ENCODE peak calls at places on chromosomes 4 and X, in five cellular contexts. C is endodermal cell, O is IMR-90, F is astrocyte of the spinal cord, H is tibial artery. I is an unnamed sample.

GRCh38 chr4:138199568-138200235 is 42.4 kb downstream of the SLC7A11 start:
- DNase-seq in C (no peak), O (peak), F (peak), H (no peak), I (peak)

GRCh38 chrX:2751291-2751690 is 549 bp upstream of the XG start:
- DNase-seq in C (no peak), O (peak), F (no peak), H (no peak), I (no peak)

GRCh38 chr4:88803600-88804096 is 106.0 kb upstream of the NAP1L5 start:
- DNase-seq in C (no peak), O (peak), F (peak), H (peak), I (peak)

GRCh38 chr4:11881364-11881763 is 452.7 kb upstream of the HS3ST1 start:
- DNase-seq in C (no peak), O (no peak), F (no peak), H (no peak), I (no peak)

GRCh38 chr4:101086801-101087586 is 260.3 kb downstream of the PPP3CA start:
- DNase-seq in C (peak), O (no peak), F (no peak), H (no peak), I (no peak)

GRCh38 chr4:122874194-122874593 is 47.6 kb downstream of the FGF2 start:
- DNase-seq in C (no peak), O (peak), F (peak), H (no peak), I (peak)

GRCh38 chr4:84750260-84750955 is 167.5 kb downstream of the CDS1 start:
- DNase-seq in C (no peak), O (peak), F (peak), H (no peak), I (peak)

GRCh38 chrX:68498044-68498507 is 775 bp upstream of the YIPF6 start:
- DNase-seq in C (no peak), O (no peak), F (peak), H (no peak), I (no peak)

GRCh38 chr4:53199356-53199755 is 166.5 kb downstream of the SCFD2 start:
- DNase-seq in C (no peak), O (no peak), F (no peak), H (no peak), I (no peak)

GRCh38 chr4:7510066-7510465 is 75.3 kb upstream of the PSAPL1 start:
- DNase-seq in C (no peak), O (no peak), F (no peak), H (no peak), I (no peak)

GRCh38 chr4:151859646-151860045 is 98.8 kb upstream of the GATB start:
- DNase-seq in C (no peak), O (no peak), F (no peak), H (no peak), I (no peak)

GRCh38 chr4:173025131-173025530 is 143.5 kb upstream of the GALNT7 start:
- DNase-seq in C (peak), O (peak), F (peak), H (no peak), I (peak)

GRCh38 chr4:152310223-152310622 is 225.7 kb downstream of the FBXW7 start:
- DNase-seq in C (no peak), O (peak), F (peak), H (no peak), I (peak)

GRCh38 chr4:26573389-26573794 is 10.5 kb upstream of the TBC1D19 start:
- DNase-seq in C (no peak), O (peak), F (peak), H (no peak), I (no peak)

GRCh38 chr4:952881-953573 is 20.3 kb downstream of the DGKQ start:
- DNase-seq in C (peak), O (no peak), F (no peak), H (peak), I (no peak)

GRCh38 chr4:79300280-79300679 is 25.6 kb downstream of the NAA11 start:
- DNase-seq in C (no peak), O (no peak), F (no peak), H (no peak), I (no peak)

GRCh38 chr4:79297479-79297878 is 28.4 kb downstream of the NAA11 start:
- DNase-seq in C (no peak), O (no peak), F (no peak), H (no peak), I (no peak)

GRCh38 chr4:79297029-79297428 is 28.8 kb downstream of the NAA11 start:
- DNase-seq in C (no peak), O (no peak), F (no peak), H (peak), I (no peak)

GRCh38 chr4:79298484-79298883 is 27.4 kb downstream of the NAA11 start:
- DNase-seq in C (no peak), O (no peak), F (no peak), H (peak), I (no peak)

GRCh38 chr4:79298027-79298426 is 27.8 kb downstream of the NAA11 start:
- DNase-seq in C (no peak), O (no peak), F (no peak), H (no peak), I (no peak)
- TF ChIP-seq CTCF in C (peak), O (no peak), F (no peak), H (no peak), I (no peak)

GRCh38 chrX:30885136-30885535 is 3.9 kb downstream of the TAB3 start:
- DNase-seq in C (no peak), O (no peak), F (no peak), H (no peak), I (no peak)

GRCh38 chrX:30887721-30888120 is 1.3 kb downstream of the TAB3 start:
- DNase-seq in C (no peak), O (no peak), F (no peak), H (no peak), I (no peak)

GRCh38 chrX:30889147-30890125 is at the start of gene TAB3:
- DNase-seq in C (peak), O (peak), F (peak), H (peak), I (peak)

GRCh38 chrX:30888526-30889146 is 418 bp downstream of the TAB3 start:
- DNase-seq in C (peak), O (no peak), F (no peak), H (no peak), I (no peak)

DNA sequence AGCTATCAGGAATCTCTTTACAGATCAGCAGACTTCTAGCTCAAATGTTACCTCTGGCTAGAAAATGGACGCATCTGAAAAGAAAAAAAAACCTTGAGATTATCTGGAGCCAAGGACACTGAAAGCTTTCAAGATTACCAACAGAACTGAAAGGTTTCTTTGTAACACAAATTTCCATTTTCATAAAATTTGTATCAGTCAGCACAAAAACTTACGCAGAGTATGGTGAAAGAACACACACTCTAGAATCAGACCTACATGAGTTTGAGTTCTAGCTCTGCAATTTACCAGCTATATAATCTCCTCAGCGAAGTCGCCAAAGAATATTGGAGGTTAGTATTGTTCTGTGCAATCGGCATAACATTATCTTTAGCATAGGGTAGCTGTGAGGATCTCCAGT is 1.8 kb downstream of the TAB3 start:
- DNase-seq in C (no peak), O (no peak), F (no peak), H (no peak), I (no peak)
- H3K4me3 ChIP-seq in C (peak), O (no peak), F (no peak), H (no peak), I (no peak)

GRCh38 chr4:139223682-139224317 is 46.8 kb upstream of the ELF2 start:
- DNase-seq in C (no peak), O (peak), F (peak), H (peak), I (peak)
- TF ChIP-seq CTCF in C (no peak), O (no peak), F (no peak), H (no peak), I (no peak)

DNA sequence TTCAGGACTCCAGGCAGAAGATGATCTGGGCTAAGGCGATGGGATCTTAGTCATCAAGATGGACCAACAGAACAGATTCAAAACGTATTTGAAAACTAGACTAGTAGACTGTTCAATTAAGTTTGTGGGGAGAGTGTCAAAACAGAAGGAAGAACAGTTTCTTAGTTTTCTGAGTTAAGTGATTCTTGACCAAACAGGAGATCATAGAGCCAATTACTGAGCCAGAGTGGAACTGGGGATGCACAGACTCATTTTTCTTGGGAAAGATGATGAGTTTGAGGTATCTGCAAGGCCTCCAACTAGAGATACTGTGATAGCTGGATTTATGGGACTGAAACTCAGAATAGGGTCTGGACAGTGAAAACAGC is 119.5 kb downstream of the REELD1 start:
- DNase-seq in C (no peak), O (no peak), F (no peak), H (no peak), I (no peak)
- H3K4me3 ChIP-seq in C (no peak), O (peak), F (peak), H (no peak), I (no peak)

GRCh38 chr4:145482209-145483021 is 762 bp downstream of the SMAD1 start:
- DNase-seq in C (peak), O (peak), F (peak), H (peak), I (peak)
- TF ChIP-seq CTCF in C (peak), O (no peak), F (no peak), H (no peak), I (no peak)

GRCh38 chr4:76199664-76200211 is 13.9 kb downstream of the SCARB2 start:
- DNase-seq in C (peak), O (peak), F (peak), H (no peak), I (peak)
- H3K4me3 ChIP-seq in C (no peak), O (no peak), F (no peak), H (no peak), I (no peak)

GRCh38 chrX:64894454-64895038 is 81.7 kb downstream of the ZC4H2 start:
- DNase-seq in C (peak), O (peak), F (no peak), H (no peak), I (peak)
- TF ChIP-seq CTCF in C (peak), O (peak), F (peak), H (no peak), I (peak)

I was measured in fibroblast of pulmonary artery.